ENCODE peak calls at places on chromosomes 6 and 20, in four cellular contexts. N is H1, C is hepatocyte, V is IMR-90. R is an unnamed sample.

GRCh38 chr6:161074496-161075140 is 83.0 kb downstream of the MAP3K4 start:
- DNase-seq in V (no peak), C (peak; percentile 40), N (no peak), R (no peak)

GRCh38 chr6:105593056-105593455 is 190.2 kb upstream of the PREP start:
- DNase-seq in V (peak; percentile 59), N (no peak), C (no peak), R (no peak)

GRCh38 chr20:38217791-38218565 is 42.6 kb downstream of the KIAA1755 start:
- DNase-seq in C (peak; percentile 75), V (peak; percentile 97), N (peak; percentile 25), R (no peak)

GRCh38 chr20:63180541-63181185 is 35.3 kb downstream of the YTHDF1 start:
- DNase-seq in C (no peak), V (no peak), N (no peak), R (no peak)

GRCh38 chr20:54138427-54138826 is 35.4 kb downstream of the CYP24A1 start:
- DNase-seq in C (no peak), N (no peak), V (no peak), R (no peak)

GRCh38 chr6:52390361-52390727 is 28.4 kb downstream of the PAQR8 start:
- DNase-seq in C (peak; percentile 16), V (peak; percentile 73), N (no peak), R (no peak)

GRCh38 chr20:57894522-57894921 is 184.7 kb upstream of the PMEPA1 start:
- DNase-seq in N (no peak), V (no peak), C (no peak), R (no peak)

GRCh38 chr6:137013738-137014602 is 30.8 kb downstream of the IL20RA start:
- DNase-seq in V (peak; percentile 60), C (peak; percentile 66), N (no peak), R (peak; percentile 46)

GRCh38 chr6:126337323-126337722 is 2.6 kb upstream of the CENPW start:
- DNase-seq in N (no peak), C (peak; percentile 26), V (peak; percentile 63), R (no peak)

GRCh38 chr20:11467436-11467835 is 450.3 kb upstream of the BTBD3 start:
- DNase-seq in C (no peak), V (no peak), N (no peak), R (no peak)

GRCh38 chr6:97049254-97050004 is 124.9 kb downstream of the KLHL32 start:
- DNase-seq in V (no peak), N (no peak), C (peak; percentile 26), R (no peak)

GRCh38 chr6:18151801-18152200 is 3.1 kb downstream of the TPMT start:
- DNase-seq in V (no peak), C (no peak), N (no peak), R (no peak)

GRCh38 chr20:58025233-58025632 is 203.2 kb downstream of the ANKRD60 start:
- DNase-seq in C (no peak), V (no peak), N (no peak), R (no peak)

GRCh38 chr6:26016326-26017275 is 54.0 kb downstream of the TRIM38 start:
- DNase-seq in V (peak; percentile 34), C (no peak), N (no peak), R (no peak)

GRCh38 chr6:6657085-6657819 is 68.7 kb downstream of the LY86 start:
- DNase-seq in N (no peak), C (no peak), V (no peak), R (no peak)

GRCh38 chr6:35518566-35519312 is 6.0 kb upstream of the TULP1 start:
- DNase-seq in V (no peak), C (no peak), N (no peak), R (peak; percentile 28)

GRCh38 chr6:52310932-52311331 is 26.4 kb upstream of the MCM3 start:
- DNase-seq in C (no peak), V (no peak), N (no peak), R (no peak)

DNA sequence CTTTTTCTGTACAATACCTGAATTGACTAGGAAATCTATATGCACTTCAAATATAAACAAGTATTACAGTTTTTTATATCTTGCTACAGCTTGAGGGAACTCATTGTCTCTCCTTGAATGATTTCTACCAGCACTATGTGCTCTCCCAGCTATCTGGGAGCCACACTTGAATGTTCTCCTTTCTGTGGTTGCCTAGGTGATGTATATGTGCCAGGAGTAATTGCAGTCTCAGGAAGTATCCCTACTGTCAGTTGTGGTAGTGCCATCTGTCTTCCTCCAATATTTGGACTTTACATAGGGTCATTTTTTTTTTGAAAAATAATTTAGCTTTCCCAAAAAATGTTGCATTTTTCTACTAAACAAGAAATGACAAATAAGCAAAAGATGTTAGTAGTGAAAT is 288.0 kb upstream of the PLCB4 start:
- DNase-seq in N (no peak), V (no peak), C (no peak), R (no peak)
- H3K4me3 ChIP-seq in N (no peak overlapping the region), V (no peak overlapping the region), C (no peak overlapping the region), R (no peak overlapping the region)

GRCh38 chr6:8391934-8392333 is 43.4 kb downstream of the SLC35B3 start:
- DNase-seq in C (no peak), V (no peak), N (no peak), R (no peak)

GRCh38 chr6:8383584-8383983 is 51.8 kb downstream of the SLC35B3 start:
- DNase-seq in V (no peak), N (peak; percentile 43), C (no peak), R (no peak)

GRCh38 chr6:8387942-8388437 is 47.4 kb downstream of the SLC35B3 start:
- DNase-seq in N (no peak), V (no peak), C (no peak), R (no peak)

GRCh38 chr6:8392569-8392968 is 42.8 kb downstream of the SLC35B3 start:
- DNase-seq in V (no peak), N (no peak), C (peak; percentile 22), R (no peak)

GRCh38 chr6:8389034-8389818 is 46.1 kb downstream of the SLC35B3 start:
- DNase-seq in N (no peak), V (no peak), C (no peak), R (no peak)
- H4K20me1 ChIP-seq in N (no peaks in the 10 kb centered on the region), V (no peaks in the 10 kb centered on the region), C (no peaks in the 10 kb centered on the region), R (no peaks in the 10 kb centered on the region)

DNA sequence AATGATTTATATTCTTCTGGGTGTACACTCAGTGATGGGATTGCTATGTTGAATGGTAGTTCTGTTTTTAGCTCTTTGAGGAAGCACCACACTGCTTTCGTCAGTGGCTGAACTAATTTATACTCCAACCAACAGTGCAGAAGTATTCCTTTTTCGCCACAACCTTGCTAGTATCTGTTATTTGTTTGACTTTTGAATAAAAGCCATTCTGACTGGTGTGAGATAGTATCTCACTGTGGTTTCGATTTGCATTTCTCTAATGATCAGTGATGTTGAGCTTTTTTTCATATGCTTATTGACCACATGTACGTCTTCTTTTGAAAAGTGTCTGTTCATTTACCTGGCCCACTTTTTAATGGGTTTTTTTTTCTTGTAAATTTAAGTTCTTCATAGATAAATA is 583.8 kb upstream of the ARID1B start:
- DNase-seq in V (no peak), N (no peak), C (no peak), R (no peak)
- H3K4me2 ChIP-seq in V (no peak overlapping the region), N (no peak overlapping the region), C (no peak overlapping the region), R (no peak overlapping the region)

GRCh38 chr6:134935076-134935475 is 14.8 kb downstream of the ALDH8A1 start:
- DNase-seq in N (no peak), V (peak; percentile 67), C (peak; percentile 42), R (no peak)
- H3K4me3 ChIP-seq in N (no peak overlapping the region), V (no peak overlapping the region), C (no peak overlapping the region), R (no peak overlapping the region)

DNA sequence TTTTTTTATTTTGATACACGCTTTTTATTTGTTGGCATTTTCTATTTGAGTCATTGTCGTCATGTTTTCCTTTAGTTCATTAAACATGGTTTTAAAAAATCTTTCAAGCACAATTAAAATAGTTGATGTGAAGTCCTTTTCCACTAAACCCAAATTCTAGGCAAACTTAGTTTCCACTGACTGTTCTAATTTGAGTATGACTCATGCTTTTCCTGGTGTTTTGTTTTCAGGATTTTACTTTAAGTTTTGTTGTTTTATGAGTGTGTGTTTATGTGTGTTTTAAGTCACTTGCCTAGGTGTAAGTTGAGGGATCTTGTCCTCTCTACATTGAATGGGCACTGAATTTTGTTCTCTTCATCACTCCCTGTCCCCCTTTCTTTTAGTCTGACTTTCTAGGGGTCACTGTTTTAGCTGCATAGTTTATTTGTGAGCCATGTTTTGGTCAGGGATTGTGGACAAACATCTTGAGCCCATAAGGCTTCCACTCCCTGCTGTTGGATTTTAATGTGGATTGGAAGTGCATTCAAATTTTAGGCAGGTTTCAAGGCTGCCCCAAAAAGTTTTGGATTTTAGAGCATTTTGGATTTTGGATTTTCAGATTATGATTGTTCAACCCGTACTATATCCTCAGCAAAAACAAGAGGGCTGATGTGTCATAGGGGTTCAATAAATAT is 94.8 kb downstream of the CDYL start:
- DNase-seq in V (peak; percentile 15), N (no peak), C (no peak), R (no peak)
- H4K20me1 ChIP-seq in V (peaks cover 53% of the 10 kb centered on the region), N (peaks cover 26% of the 10 kb centered on the region), C (peaks cover 33% of the 10 kb centered on the region), R (peaks cover 23% of the 10 kb centered on the region)

GRCh38 chr20:32975698-32976674 is 28.2 kb downstream of the SUN5 start:
- DNase-seq in N (no peak), V (no peak), C (no peak), R (no peak)

GRCh38 chr20:32976746-32977145 is 27.5 kb downstream of the SUN5 start:
- DNase-seq in C (no peak), N (no peak), V (no peak), R (no peak)

GRCh38 chr20:32979201-32979998 is 24.8 kb downstream of the SUN5 start:
- DNase-seq in C (no peak), N (no peak), V (no peak), R (no peak)

GRCh38 chr20:32978009-32978335 is 26.3 kb downstream of the SUN5 start:
- DNase-seq in C (no peak), V (no peak), N (no peak), R (no peak)

DNA sequence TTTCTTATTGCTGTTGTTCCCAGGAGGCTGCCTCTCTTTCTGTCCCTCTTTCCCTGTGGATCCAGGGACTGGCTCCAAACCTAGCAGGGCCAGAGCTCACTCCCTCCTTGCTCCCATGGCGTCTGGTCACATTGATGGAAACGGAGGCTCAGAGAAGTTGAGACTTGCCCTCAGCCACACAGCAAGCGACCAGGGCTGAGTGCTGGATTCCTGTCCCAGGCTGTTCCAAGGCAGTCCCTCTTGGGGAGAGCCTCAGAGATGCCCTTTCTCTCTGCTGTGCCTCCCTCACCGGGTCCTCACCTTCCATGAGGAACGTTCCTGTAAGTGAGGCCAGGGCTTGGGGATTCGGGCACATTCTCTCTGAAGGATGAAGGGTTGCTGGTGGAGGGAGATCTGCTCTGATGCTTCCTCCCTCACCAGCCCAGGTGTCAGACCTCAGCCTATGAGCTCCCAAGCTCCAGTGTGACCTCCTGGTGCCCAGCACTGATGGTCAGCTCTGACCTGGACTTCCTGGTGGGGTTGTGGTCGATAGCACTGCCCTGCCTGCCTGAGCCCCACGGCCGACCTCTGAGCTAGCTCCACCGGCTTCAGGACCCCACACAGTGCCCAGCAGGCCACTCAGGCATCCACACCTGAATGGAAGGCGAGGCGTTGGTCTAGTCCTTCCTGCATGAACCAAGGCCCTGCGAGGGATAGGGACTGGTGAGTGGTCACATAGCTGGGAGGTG is 26.8 kb downstream of the SUN5 start:
- DNase-seq in C (no peak), V (no peak), N (no peak), R (no peak)
- H3K4me2 ChIP-seq in C (no peak overlapping the region), V (no peak overlapping the region), N (no peak overlapping the region), R (no peak overlapping the region)